ENCODE peak calls at places on chromosome 4, in four cellular contexts. Z, L, W and O are unnamed samples. For H3K9me2, the result is how much of the 10 kb centered on the place peaks cover.

GRCh38 chr4:7852568-7853185 is 87.0 kb downstream of the AFAP1 start:
- DNase-seq in Z (no peak), L (no peak), W (no peak), O (no peak)

GRCh38 chr4:2923678-2924173 is 39.5 kb downstream of the NOP14 start:
- DNase-seq in Z (no peak), L (no peak), W (no peak), O (no peak)

GRCh38 chr4:138952405-138952804 is 63.2 kb upstream of the NOCT start:
- DNase-seq in Z (no peak), L (peak), W (peak), O (no peak)

GRCh38 chr4:95371457-95372179 is 177.2 kb downstream of the UNC5C start:
- DNase-seq in Z (no peak), L (no peak), W (no peak), O (no peak)

GRCh38 chr4:89416968-89417367 is 109.4 kb upstream of the GPRIN3 start:
- DNase-seq in Z (no peak), L (no peak), W (peak), O (no peak)

GRCh38 chr4:147768113-147768512 is 36.2 kb downstream of the ARHGAP10 start:
- DNase-seq in Z (no peak), L (peak), W (peak), O (no peak)

GRCh38 chr4:106096454-106096853 is 201.2 kb downstream of the NPNT start:
- DNase-seq in Z (no peak), L (no peak), W (no peak), O (no peak)

GRCh38 chr4:183223046-183223445 is 97.0 kb downstream of the CLDN22 start:
- DNase-seq in Z (no peak), L (no peak), W (no peak), O (no peak)

GRCh38 chr4:154189346-154189745 is 302.3 kb downstream of the DCHS2 start:
- DNase-seq in Z (no peak), L (peak), W (peak), O (no peak)

GRCh38 chr4:46146993-46147392 is 23.1 kb upstream of the GABRG1 start:
- DNase-seq in Z (no peak), L (no peak), W (no peak), O (no peak)

GRCh38 chr4:156558365-156559025 is 413.1 kb downstream of the PDGFC start:
- DNase-seq in Z (no peak), L (peak), W (no peak), O (no peak)

GRCh38 chr4:20391224-20391623 is 139.5 kb downstream of the SLIT2 start:
- DNase-seq in Z (no peak), L (peak), W (no peak), O (no peak)

GRCh38 chr4:174631901-174632758 is 109.8 kb upstream of the HPGD start:
- DNase-seq in Z (peak), L (peak), W (peak), O (no peak)

GRCh38 chr4:165207016-165207430 is 338 bp upstream of the KLHL2 start:
- DNase-seq in Z (peak), L (peak), W (peak), O (no peak)

DNA sequence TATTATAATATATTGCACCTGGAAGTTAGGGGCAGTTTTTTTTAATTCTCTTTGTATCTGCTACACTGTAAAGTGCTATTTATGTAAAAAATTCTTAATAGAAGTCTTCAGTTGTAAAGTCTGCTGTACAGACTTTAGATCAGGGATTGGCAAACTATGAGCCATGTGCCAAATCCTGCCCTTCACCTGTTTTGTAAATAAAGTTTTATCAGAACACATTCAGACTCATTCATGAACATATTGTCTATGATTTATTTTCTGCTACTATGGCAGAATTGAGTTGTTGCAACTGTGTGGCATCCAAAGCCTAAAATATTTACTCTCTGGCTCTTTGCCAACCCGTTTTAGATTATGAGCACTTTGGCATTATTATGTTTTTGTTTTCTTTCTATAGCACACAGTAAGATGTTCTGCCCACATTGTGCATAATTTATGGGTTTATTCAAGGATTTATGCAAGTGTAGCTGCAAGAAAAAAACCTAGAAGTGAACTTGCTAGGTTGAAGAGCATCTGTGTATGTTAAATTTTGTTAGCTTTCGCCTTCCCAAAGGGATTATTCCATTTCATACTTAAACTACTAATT is 56.9 kb downstream of the CLCN3 start:
- DNase-seq in Z (no peak), L (no peak), W (no peak), O (no peak)
- H3K9me2 ChIP-seq in Z (under half), L (under half), W (under half), O (under half)

GRCh38 chr4:108115168-108115526 is 53.6 kb downstream of the LEF1 start:
- DNase-seq in Z (no peak), L (no peak), W (no peak), O (no peak)
- H3K9me2 ChIP-seq in Z (under half), L (under half), W (under half), O (under half)

GRCh38 chr4:41750158-41750623 is 1.7 kb upstream of the PHOX2B start:
- DNase-seq in Z (no peak), L (no peak), W (no peak), O (no peak)

GRCh38 chr4:41749650-41750049 is 1.1 kb upstream of the PHOX2B start:
- DNase-seq in Z (no peak), L (no peak), W (no peak), O (no peak)

GRCh38 chr4:41748074-41748787 is at the start of gene PHOX2B:
- DNase-seq in Z (no peak), L (no peak), W (no peak), O (no peak)

GRCh38 chr4:41747230-41748055 is 1.1 kb downstream of the PHOX2B start:
- DNase-seq in Z (no peak), L (no peak), W (no peak), O (no peak)

GRCh38 chr4:41748788-41749445 is 392 bp upstream of the PHOX2B start:
- DNase-seq in Z (no peak), L (no peak), W (no peak), O (no peak)
- H3K9me2 ChIP-seq in Z (under half), L (under half), W (under half), O (under half)

DNA sequence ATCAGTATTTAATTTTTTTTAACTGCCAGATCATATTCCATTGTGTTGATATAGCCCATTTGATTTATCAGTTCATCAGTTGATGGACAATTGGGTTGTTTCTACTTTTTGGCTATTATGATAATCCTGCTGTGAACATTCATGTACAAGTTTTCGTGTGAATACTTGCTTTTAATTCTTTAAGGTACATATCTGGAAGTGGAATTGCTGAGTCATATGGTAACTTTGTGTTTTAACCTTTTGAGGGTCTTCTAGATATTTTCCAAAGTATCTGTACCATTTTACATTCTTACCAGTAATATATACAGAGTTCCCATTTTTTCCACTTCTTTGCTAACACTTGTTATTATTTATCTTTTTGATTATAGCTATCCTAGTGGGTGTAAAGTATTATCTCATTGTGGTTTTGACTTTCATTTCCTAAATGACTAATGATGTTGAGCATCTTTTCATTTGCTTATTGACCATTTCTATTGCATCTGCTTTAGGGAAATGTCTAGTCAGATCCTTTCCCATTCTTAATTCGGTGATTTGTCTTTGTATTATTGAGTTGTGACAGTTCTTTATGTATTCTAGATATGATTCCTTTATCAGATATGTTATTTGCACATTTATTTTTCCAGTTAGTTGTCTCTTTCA is 75.2 kb upstream of the NUDT6 start:
- DNase-seq in Z (no peak), L (peak), W (no peak), O (no peak)
- H3K9me2 ChIP-seq in Z (under half), L (under half), W (under half), O (under half)

GRCh38 chr4:70426789-70427188 is 29.0 kb downstream of the OPRPN start:
- DNase-seq in Z (no peak), L (no peak), W (no peak), O (no peak)

GRCh38 chr4:70425306-70425705 is 27.6 kb downstream of the OPRPN start:
- DNase-seq in Z (no peak), L (no peak), W (no peak), O (no peak)
- H3K9me2 ChIP-seq in Z (under half), L (under half), W (under half), O (under half)

GRCh38 chr4:17583944-17584343 is 6.9 kb downstream of the LAP3 start:
- DNase-seq in Z (no peak), L (no peak), W (no peak), O (no peak)

GRCh38 chr4:17589355-17589754 is 12.4 kb downstream of the LAP3 start:
- DNase-seq in Z (no peak), L (no peak), W (no peak), O (no peak)

GRCh38 chr4:17584502-17585213 is 7.7 kb downstream of the LAP3 start:
- DNase-seq in Z (no peak), L (no peak), W (no peak), O (no peak)

GRCh38 chr4:17587094-17587822 is 10.3 kb downstream of the LAP3 start:
- DNase-seq in Z (no peak), L (no peak), W (no peak), O (no peak)
- H3K9me2 ChIP-seq in Z (under half), L (under half), W (under half), O (under half)

GRCh38 chr4:23844961-23845360 is 44.9 kb downstream of the PPARGC1A start:
- DNase-seq in Z (no peak), L (no peak), W (no peak), O (no peak)

GRCh38 chr4:23838131-23838530 is 51.7 kb downstream of the PPARGC1A start:
- DNase-seq in Z (no peak), L (no peak), W (no peak), O (no peak)

GRCh38 chr4:23837366-23837765 is 52.5 kb downstream of the PPARGC1A start:
- DNase-seq in Z (no peak), L (no peak), W (no peak), O (no peak)

GRCh38 chr4:23835814-23836478 is 53.9 kb downstream of the PPARGC1A start:
- DNase-seq in Z (no peak), L (no peak), W (no peak), O (no peak)

GRCh38 chr4:23839279-23839678 is 50.6 kb downstream of the PPARGC1A start:
- DNase-seq in Z (no peak), L (no peak), W (no peak), O (no peak)
- H3K9me2 ChIP-seq in Z (under half), L (under half), W (under half), O (under half)

GRCh38 chr4:4317496-4318232 is 27.6 kb downstream of the ZBTB49 start:
- DNase-seq in Z (no peak), L (no peak), W (no peak), O (no peak)
- H3K9me2 ChIP-seq in Z (under half), L (under half), W (under half), O (under half)